ENCODE peak calls at places on chromosomes 6 and 20, in ten cellular contexts. B is GM12865; X is astrocyte of the spinal cord; Q is DMS 273 treated with DMSO at 0.1 percent for 48 hours; O is erythroblast; V is HS-5; T is T-helper 2 cell; M is stimulated activated CD4-positive, alpha-beta T cell treated with anti-CD3 and anti-CD28 coated beads, Interleukin-15, amount 100 ng/mL, for 1 hour; K is T-cell; S is prostate gland. D is an unnamed sample.

GRCh38 chr6:108156180-108156937 is 9.5 kb upstream of the NR2E1 start:
- DNase-seq in B (no peak), X (no peak), Q (peak), O (no peak), V (no peak), T (no peak), M (no peak), K (no peak), S (peak), D (peak)

GRCh38 chr6:149752600-149752999 is 3.1 kb downstream of the PCMT1 start:
- DNase-seq in B (no peak), X (no peak), Q (no peak), O (no peak), V (no peak), T (no peak), M (no peak), K (no peak), S (no peak), D (no peak)

GRCh38 chr20:62961799-62962198 is 9.3 kb downstream of the SLC17A9 start:
- DNase-seq in B (no peak), X (no peak), Q (no peak), O (no peak), V (no peak), T (no peak), M (no peak), K (no peak), S (no peak), D (no peak)

GRCh38 chr6:36925809-36926208 is 28.7 kb upstream of the PI16 start:
- DNase-seq in B (peak), X (no peak), Q (no peak), O (no peak), V (no peak), T (no peak), M (no peak), K (no peak), S (no peak), D (no peak)

GRCh38 chr6:56144538-56145324 is 102.6 kb downstream of the COL21A1 start:
- DNase-seq in B (no peak), X (peak), Q (no peak), O (no peak), V (peak), T (no peak), M (no peak), K (no peak), S (no peak), D (no peak)

GRCh38 chr20:62962221-62962879 is 9.8 kb downstream of the SLC17A9 start:
- DNase-seq in B (no peak), X (no peak), Q (no peak), O (no peak), V (no peak), T (no peak), M (no peak), K (no peak), S (no peak), D (no peak)

GRCh38 chr6:111759413-111759835 is 113.8 kb downstream of the FYN start:
- DNase-seq in B (no peak), X (no peak), Q (no peak), O (no peak), V (no peak), T (no peak), M (no peak), K (peak), S (no peak), D (no peak)

GRCh38 chr6:110233769-110234374 is 53.6 kb downstream of the CDC40 start:
- DNase-seq in B (peak), X (peak), Q (no peak), O (peak), V (no peak), T (no peak), M (no peak), K (no peak), S (no peak), D (no peak)

GRCh38 chr6:163355471-163355991 is 59.0 kb upstream of the QKI start:
- DNase-seq in B (no peak), X (peak), Q (no peak), O (no peak), V (peak), T (no peak), M (no peak), K (no peak), S (no peak), D (peak)

GRCh38 chr6:166268431-166268830 is 39.8 kb downstream of the PRR18 start:
- DNase-seq in B (no peak), X (no peak), Q (no peak), O (no peak), V (no peak), T (no peak), M (no peak), K (no peak), S (no peak), D (no peak)

GRCh38 chr6:138647006-138647405 is 126.6 kb upstream of the CCDC28A start:
- DNase-seq in B (no peak), X (peak), Q (no peak), O (no peak), V (no peak), T (no peak), M (no peak), K (no peak), S (no peak), D (no peak)

GRCh38 chr6:118867181-118867580 is 26.8 kb upstream of the ASF1A start:
- DNase-seq in B (no peak), X (no peak), Q (no peak), O (no peak), V (no peak), T (no peak), M (no peak), K (no peak), S (no peak), D (no peak)

GRCh38 chr6:26223213-26223612 is 136.0 kb downstream of the HFE start:
- DNase-seq in B (peak), X (peak), Q (no peak), O (no peak), V (no peak), T (no peak), M (no peak), K (no peak), S (no peak), D (no peak)

GRCh38 chr6:24064106-24064505 is 61.9 kb upstream of the NRSN1 start:
- DNase-seq in B (peak), X (no peak), Q (peak), O (no peak), V (no peak), T (no peak), M (no peak), K (no peak), S (no peak), D (no peak)

GRCh38 chr6:25713802-25714201 is 40.7 kb upstream of the SLC17A4 start:
- DNase-seq in B (no peak), X (no peak), Q (no peak), O (peak), V (no peak), T (no peak), M (no peak), K (no peak), S (no peak), D (no peak)

GRCh38 chr20:13338999-13339411 is 117.9 kb downstream of the ISM1 start:
- DNase-seq in B (no peak), X (no peak), Q (no peak), O (no peak), V (no peak), T (no peak), M (no peak), K (no peak), S (no peak), D (peak)

GRCh38 chr6:105740946-105741605 is 338.2 kb upstream of the PREP start:
- DNase-seq in B (no peak), X (no peak), Q (no peak), O (peak), V (no peak), T (no peak), M (no peak), K (no peak), S (no peak), D (no peak)

GRCh38 chr6:142735182-142735581 is 209.8 kb downstream of the HIVEP2 start:
- DNase-seq in B (no peak), X (no peak), Q (peak), O (no peak), V (no peak), T (no peak), M (no peak), K (no peak), S (no peak), D (no peak)

GRCh38 chr6:69780585-69781178 is 16.1 kb downstream of the LMBRD1 start:
- DNase-seq in B (no peak), X (no peak), Q (no peak), O (no peak), V (no peak), T (no peak), M (no peak), K (no peak), S (no peak), D (peak)

GRCh38 chr6:94341173-94341572 is 921.8 kb upstream of the EPHA7 start:
- DNase-seq in B (no peak), X (no peak), Q (no peak), O (no peak), V (no peak), T (no peak), M (no peak), K (no peak), S (no peak), D (no peak)

GRCh38 chr6:22921831-22922230 is 352.5 kb downstream of the HDGFL1 start:
- DNase-seq in B (no peak), X (no peak), Q (no peak), O (no peak), V (no peak), T (no peak), M (no peak), K (no peak), S (no peak), D (no peak)

GRCh38 chr6:43968110-43968965 is 158.9 kb downstream of the MRPL14 start:
- DNase-seq in B (no peak), X (no peak), Q (no peak), O (no peak), V (no peak), T (no peak), M (no peak), K (no peak), S (no peak), D (no peak)

GRCh38 chr6:15616266-15616665 is 46.6 kb downstream of the DTNBP1 start:
- DNase-seq in B (no peak), X (no peak), Q (no peak), O (no peak), V (no peak), T (no peak), M (no peak), K (no peak), S (no peak), D (no peak)